ENCODE peak calls at places on chromosome 14, in nine cellular contexts. K, Q, J, T, Z, Y, I, B and F are unnamed samples.
A peak's percentile ranks its signal among the peaks of the same experiment; 100 is the strongest.

GRCh38 chr14:73726025-73726961 is 12.1 kb upstream of the PNMA1 start:
- DNase-seq in Y (no peak), Z (no peak), J (peak; percentile 23), K (no peak), B (no peak), Q (no peak), I (no peak), T (no peak), F (no peak)

GRCh38 chr14:86646688-86647687 is 1117.0 kb downstream of the FLRT2 start:
- DNase-seq in T (peak; percentile 1), J (peak; percentile 12), I (no peak), K (no peak), Y (no peak), Z (no peak), Q (peak; percentile 70), B (no peak), F (no peak)

GRCh38 chr14:90741682-90741946 is 74.6 kb downstream of the TTC7B start:
- DNase-seq in J (no peak), B (no peak), I (no peak), K (no peak), T (no peak), Y (no peak), Q (no peak), Z (no peak), F (no peak)

GRCh38 chr14:65044596-65044959 is 57.7 kb downstream of the MAX start:
- DNase-seq in Z (no peak), T (peak; percentile 6), I (no peak), J (no peak), Y (peak; percentile 92), B (no peak), K (no peak), Q (no peak), F (peak; percentile 67)

GRCh38 chr14:89304972-89305703 is 111.9 kb downstream of the FOXN3 start:
- DNase-seq in Y (no peak), Q (peak; percentile 78), J (no peak), K (peak; percentile 39), Z (no peak), B (peak; percentile 55), T (peak; percentile 28), I (no peak), F (no peak)

GRCh38 chr14:53620325-53620716 is 336.3 kb downstream of the BMP4 start:
- DNase-seq in T (peak; percentile 24), B (no peak), Z (no peak), Q (peak; percentile 52), J (no peak), K (no peak), Y (no peak), I (no peak), F (no peak)

GRCh38 chr14:89955022-89955414 is 488 bp upstream of the EFCAB11 start:
- DNase-seq in Y (no peak), Q (no peak), Z (no peak), K (no peak), I (no peak), T (no peak), J (no peak), B (no peak), F (no peak)

GRCh38 chr14:103696466-103697071 is 18.7 kb downstream of the XRCC3 start:
- DNase-seq in K (peak; percentile 69), Y (no peak), I (no peak), Z (no peak), T (no peak), B (peak; percentile 57), Q (peak; percentile 91), J (no peak), F (no peak)

GRCh38 chr14:56561586-56561985 is 18.0 kb upstream of the TMEM260 start:
- DNase-seq in B (no peak), T (no peak), K (no peak), Z (no peak), I (no peak), Y (no peak), Q (no peak), J (no peak), F (no peak)

GRCh38 chr14:101374373-101375338 is 186.6 kb upstream of the DIO3 start:
- DNase-seq in K (no peak), I (no peak), T (no peak), J (no peak), Y (no peak), Z (no peak), B (no peak), Q (no peak), F (no peak)